ENCODE peak calls at places on chromosomes 12 and 14, in four cellular contexts. R is IMR-90, Y is HCT116, Z is K562. X is an unnamed sample.
A peak's percentile ranks its signal among the peaks of the same experiment; 100 is the strongest.

GRCh38 chr12:119842380-119842779 is 34.7 kb downstream of the CIT start:
- DNase-seq in R (no peak), Y (no peak), Z (no peak), X (no peak)

GRCh38 chr14:69242311-69243224 is 17.4 kb upstream of the GALNT16 start:
- DNase-seq in R (peak; percentile 74), Y (peak; percentile 39), Z (peak; percentile 55), X (peak; percentile 76)

GRCh38 chr12:25546318-25546717 is 6.8 kb downstream of the LMNTD1 start:
- DNase-seq in R (peak; percentile 24), Y (no peak), Z (no peak), X (no peak)

GRCh38 chr12:54658306-54659264 is 10.4 kb upstream of the DCD start:
- DNase-seq in R (peak; percentile 6), Y (peak; percentile 60), Z (peak; percentile 63), X (peak; percentile 63)

GRCh38 chr12:105921055-105921454 is 217.7 kb downstream of the NUAK1 start:
- DNase-seq in R (no peak), Y (no peak), Z (no peak), X (no peak)

GRCh38 chr14:99067927-99068326 is 204.1 kb downstream of the BCL11B start:
- DNase-seq in R (no peak), Y (no peak), Z (no peak), X (no peak)

GRCh38 chr14:57493467-57494181 is at the start of gene CCDC198:
- DNase-seq in R (no peak), Y (no peak), Z (no peak), X (peak; percentile 25)

GRCh38 chr12:124625867-124626675 is 58.7 kb upstream of the NCOR2 start:
- DNase-seq in R (peak; percentile 53), Y (no peak), Z (peak; percentile 70), X (peak; percentile 76)

GRCh38 chr12:27180862-27181261 is 63.2 kb upstream of the STK38L start:
- DNase-seq in R (no peak), Y (no peak), Z (no peak), X (no peak)

GRCh38 chr12:106758349-106758951 is 16.0 kb upstream of the RIC8B start:
- DNase-seq in R (no peak), Y (no peak), Z (no peak), X (no peak)

GRCh38 chr14:96062010-96062409 is 22.8 kb downstream of the C14orf132 start:
- DNase-seq in R (no peak), Y (no peak), Z (no peak), X (no peak)

GRCh38 chr14:57189070-57189469 is 79.6 kb downstream of the EXOC5 start:
- DNase-seq in R (peak; percentile 11), Y (peak; percentile 15), Z (no peak), X (peak; percentile 6)

GRCh38 chr14:39483682-39484081 is 51.4 kb upstream of the FBXO33 start:
- DNase-seq in R (no peak), Y (no peak), Z (no peak), X (no peak)

GRCh38 chr12:9039397-9039977 is 50.1 kb downstream of the KLRG1 start:
- DNase-seq in R (peak; percentile 40), Y (peak; percentile 18), Z (peak; percentile 39), X (peak; percentile 58)

GRCh38 chr12:3034067-3034750 is 43.0 kb upstream of the TSPAN9 start:
- DNase-seq in R (peak; percentile 71), Y (peak; percentile 31), Z (peak; percentile 67), X (peak; percentile 82)

GRCh38 chr12:98869886-98870285 is 224.8 kb downstream of the APAF1 start:
- DNase-seq in R (no peak), Y (no peak), Z (no peak), X (no peak)

GRCh38 chr12:4286771-4287317 is 13.3 kb downstream of the CCND2 start:
- DNase-seq in R (no peak), Y (no peak), Z (no peak), X (no peak)

GRCh38 chr12:1518763-1519516 is 75.4 kb downstream of the FBXL14 start:
- DNase-seq in R (peak; percentile 91), Y (peak; percentile 32), Z (peak; percentile 26), X (peak; percentile 81)

GRCh38 chr12:129844662-129845061 is 59.2 kb downstream of the TMEM132D start:
- DNase-seq in R (no peak), Y (no peak), Z (no peak), X (no peak)

GRCh38 chr14:72598328-72598727 is 295.6 kb downstream of the DPF3 start:
- DNase-seq in R (no peak), Y (no peak), Z (no peak), X (no peak)

GRCh38 chr14:46322076-46322475 is 329.5 kb downstream of the RPL10L start:
- DNase-seq in R (no peak), Y (no peak), Z (no peak), X (no peak)

GRCh38 chr14:23636317-23637211 is at the start of gene DHRS2:
- DNase-seq in R (no peak), Y (peak; percentile 10), Z (no peak), X (no peak)

GRCh38 chr14:99955826-99956455 is 109.3 kb upstream of the EVL start:
- DNase-seq in R (no peak), Y (no peak), Z (no peak), X (no peak)

GRCh38 chr12:8697476-8698131 is at the start of gene RIMKLB:
- DNase-seq in R (peak; percentile 57), Y (no peak), Z (peak; percentile 79), X (peak; percentile 88)

GRCh38 chr12:68340404-68341270 is 8.5 kb upstream of the MDM1 start:
- DNase-seq in R (peak; percentile 41), Y (no peak), Z (no peak), X (no peak)

GRCh38 chr12:107748472-107748871 is 12.5 kb downstream of the PRDM4 start:
- DNase-seq in R (peak; percentile 81), Y (no peak), Z (no peak), X (no peak)

GRCh38 chr12:50822082-50822481 is 20.6 kb upstream of the TMPRSS12 start:
- DNase-seq in R (no peak), Y (no peak), Z (no peak), X (no peak)

GRCh38 chr14:103151270-103151933 is 28.1 kb downstream of the TNFAIP2 start:
- DNase-seq in R (no peak), Y (no peak), Z (no peak), X (no peak)

GRCh38 chr14:76926521-76927251 is 100.5 kb downstream of the LRRC74A start:
- DNase-seq in R (peak; percentile 58), Y (no peak), Z (peak; percentile 29), X (no peak)

GRCh38 chr12:14283489-14284144 is 81.9 kb upstream of the ATF7IP start:
- DNase-seq in R (no peak), Y (no peak), Z (no peak), X (no peak)

GRCh38 chr14:67999693-68000384 is 180.3 kb downstream of the RAD51B start:
- DNase-seq in R (peak; percentile 86), Y (peak; percentile 48), Z (no peak), X (peak; percentile 45)

GRCh38 chr12:39294712-39295111 is 148.2 kb downstream of the KIF21A start:
- DNase-seq in R (no peak), Y (no peak), Z (no peak), X (no peak)

GRCh38 chr12:48031135-48031960 is 27.1 kb upstream of the COL2A1 start:
- DNase-seq in R (no peak), Y (no peak), Z (no peak), X (no peak)

GRCh38 chr12:120222288-120222832 is 21.4 kb upstream of the RPLP0 start:
- DNase-seq in R (no peak), Y (no peak), Z (no peak), X (no peak)

GRCh38 chr12:118145113-118145797 is 9.3 kb downstream of the PEBP1 start:
- DNase-seq in R (no peak), Y (no peak), Z (no peak), X (no peak)

GRCh38 chr14:51849095-51849494 is 11.3 kb upstream of the GNG2 start:
- DNase-seq in R (peak; percentile 51), Y (no peak), Z (no peak), X (no peak)

GRCh38 chr14:51845811-51846210 is 14.6 kb upstream of the GNG2 start:
- DNase-seq in R (no peak), Y (no peak), Z (no peak), X (no peak)

GRCh38 chr14:51846631-51847488 is 13.6 kb upstream of the GNG2 start:
- DNase-seq in R (peak; percentile 53), Y (no peak), Z (no peak), X (no peak)

GRCh38 chr14:51848120-51848519 is 12.3 kb upstream of the GNG2 start:
- DNase-seq in R (no peak), Y (no peak), Z (no peak), X (no peak)

DNA sequence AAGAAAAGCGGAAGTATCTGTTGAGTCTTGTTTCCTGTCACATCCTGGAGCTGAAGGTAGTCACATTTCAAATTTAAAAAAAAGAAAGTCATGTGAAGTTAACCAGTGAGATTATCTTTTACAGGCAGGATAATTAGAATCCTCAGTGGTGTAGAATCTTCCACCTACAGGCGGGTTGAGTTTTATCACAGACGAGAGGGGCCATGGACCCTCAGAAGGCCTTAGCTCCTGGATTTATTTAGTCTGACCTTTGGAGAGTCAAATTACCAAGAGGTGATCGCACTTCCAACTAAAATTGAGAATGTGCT is 13.0 kb upstream of the GNG2 start:
- DNase-seq in R (no peak), Y (no peak), Z (no peak), X (no peak)
- TF ChIP-seq POLR2A in R (no peak), Y (no peak), Z (no peak), X (no peak)

DNA sequence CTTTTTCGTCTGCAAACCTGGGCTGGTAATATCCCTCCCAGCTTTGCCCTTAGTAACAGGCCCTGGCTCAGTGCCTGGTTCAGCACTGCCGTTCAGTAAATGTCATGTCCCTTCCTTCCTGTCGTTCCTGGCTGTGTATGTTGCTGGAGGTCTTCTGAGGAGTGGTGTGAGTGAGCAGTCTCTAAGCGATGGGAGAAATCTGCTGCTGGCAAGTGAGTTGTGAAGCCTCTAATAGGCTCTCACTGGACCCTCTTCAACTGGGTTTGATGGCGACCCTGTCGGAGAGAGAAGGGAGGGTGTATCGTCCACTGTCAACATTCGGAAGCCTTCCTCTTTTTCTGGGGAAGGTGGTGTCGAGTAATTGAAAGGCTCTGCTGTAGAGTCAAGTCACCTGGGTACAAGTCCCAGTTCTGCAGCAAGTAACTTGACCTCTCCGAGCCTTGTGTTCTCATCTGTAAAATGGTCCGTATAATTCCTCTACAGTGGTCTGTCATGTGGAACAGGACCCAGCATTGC is 62.8 kb downstream of the HRK start:
- DNase-seq in R (peak; percentile 23), Y (no peak), Z (no peak), X (no peak)
- TF ChIP-seq RAD21 in R (no peak), Y (no peak), Z (no peak), X (no peak)

GRCh38 chr12:92020983-92021664 is 124.5 kb downstream of the BTG1 start:
- DNase-seq in R (peak; percentile 27), Y (no peak), Z (no peak), X (no peak)
- H3K4me3 ChIP-seq in R (no peak overlapping the region), Y (no peak overlapping the region), Z (no peak overlapping the region), X (no peak overlapping the region)

GRCh38 chr12:6396031-6396430 is 12.1 kb downstream of the LTBR start:
- DNase-seq in R (peak; percentile 33), Y (no peak), Z (no peak), X (no peak)

GRCh38 chr12:6392499-6392898 is 8.5 kb downstream of the LTBR start:
- DNase-seq in R (no peak), Y (no peak), Z (no peak), X (peak; percentile 89)

GRCh38 chr12:6393109-6393508 is 9.1 kb downstream of the LTBR start:
- DNase-seq in R (no peak), Y (no peak), Z (no peak), X (no peak)

GRCh38 chr12:6391013-6391412 is 7.1 kb downstream of the LTBR start:
- DNase-seq in R (no peak), Y (no peak), Z (no peak), X (no peak)

GRCh38 chr12:6394398-6394797 is 10.4 kb downstream of the LTBR start:
- DNase-seq in R (no peak), Y (no peak), Z (no peak), X (no peak)
- TF ChIP-seq POLR2A in R (no peak), Y (no peak), Z (no peak), X (no peak)

GRCh38 chr12:132779781-132780353 is 18.2 kb upstream of the ANKLE2 start:
- DNase-seq in R (no peak), Y (no peak), Z (no peak), X (no peak)
- TF ChIP-seq RAD21 in R (no peak), Y (no peak), Z (no peak), X (no peak)